ENCODE peak calls at places on chromosome 19, in six cellular contexts. V is mucosa of descending colon, A is colonic mucosa, Z is Caco-2, F is IMR-90, S is body of pancreas. X is an unnamed sample.
A peak's percentile ranks its signal among the peaks of the same experiment; 100 is the strongest.

GRCh38 chr19:17513801-17514200 is 2.4 kb downstream of the PGLS start:
- DNase-seq in V (no peak), A (no peak), Z (no peak), F (no peak), S (no peak), X (no peak)

GRCh38 chr19:54436031-54436523 is 12.9 kb upstream of the LENG8 start:
- DNase-seq in V (no peak), A (no peak), Z (no peak), F (no peak), S (no peak), X (no peak)

GRCh38 chr19:55443045-55443823 is at the start of gene SHISA7:
- DNase-seq in V (no peak), A (no peak), Z (no peak), F (no peak), S (no peak), X (no peak)

GRCh38 chr19:55830656-55831055 is 1.1 kb downstream of the NLRP11 start:
- DNase-seq in V (no peak), A (no peak), Z (no peak), F (no peak), S (no peak), X (no peak)

GRCh38 chr19:41930322-41930722 is 2.1 kb upstream of the ERFL start:
- DNase-seq in V (no peak), A (no peak), Z (no peak), F (no peak), S (no peak), X (no peak)

GRCh38 chr19:541699-542098 is 2.2 kb upstream of the GZMM start:
- DNase-seq in V (no peak), A (no peak), Z (no peak), F (no peak), S (no peak), X (no peak)

GRCh38 chr19:51325161-51325979 is 13.9 kb downstream of the IGLON5 start:
- DNase-seq in V (no peak), A (no peak), Z (no peak), F (no peak), S (no peak), X (no peak)

GRCh38 chr19:38290631-38291147 is 13.4 kb upstream of the C19orf33 start:
- DNase-seq in V (no peak), A (no peak), Z (no peak), F (peak; percentile 98), S (peak; percentile 85), X (peak; percentile 92)

GRCh38 chr19:2110822-2111221 is 14.1 kb downstream of the IZUMO4 start:
- DNase-seq in V (no peak), A (no peak), Z (no peak), F (no peak), S (no peak), X (no peak)

GRCh38 chr19:38538793-38539528 is 78.8 kb downstream of the MAP4K1 start:
- DNase-seq in V (no peak), A (no peak), Z (no peak), F (no peak), S (no peak), X (no peak)

GRCh38 chr19:17385878-17386611 is 8.0 kb downstream of the CCDC194 start:
- DNase-seq in V (peak; percentile 75), A (peak; percentile 63), Z (peak; percentile 52), F (peak; percentile 30), S (peak; percentile 56), X (peak; percentile 78)

GRCh38 chr19:13962738-13963602 is 10.7 kb downstream of the DCAF15 start:
- DNase-seq in V (no peak), A (no peak), Z (no peak), F (peak; percentile 60), S (no peak), X (peak; percentile 46)

GRCh38 chr19:52343548-52343947 is 7.5 kb downstream of the ZNF610 start:
- DNase-seq in V (peak; percentile 24), A (peak; percentile 25), Z (peak; percentile 40), F (peak; percentile 13), S (peak; percentile 32), X (peak; percentile 51)

GRCh38 chr19:12137541-12137940 is 2.6 kb downstream of the ZNF20 start:
- DNase-seq in V (no peak), A (no peak), Z (no peak), F (no peak), S (no peak), X (no peak)

GRCh38 chr19:28596561-28597071 is 616.3 kb downstream of the UQCRFS1 start:
- DNase-seq in V (no peak), A (no peak), Z (no peak), F (no peak), S (peak; percentile 48), X (no peak)

GRCh38 chr19:32605544-32605943 is 24.6 kb downstream of the PDCD5 start:
- DNase-seq in V (no peak), A (no peak), Z (no peak), F (no peak), S (no peak), X (no peak)

GRCh38 chr19:16376649-16377048 is 52.0 kb downstream of the KLF2 start:
- DNase-seq in V (peak; percentile 31), A (no peak), Z (no peak), F (no peak), S (no peak), X (no peak)

GRCh38 chr19:50703915-50704548 is 15.6 kb downstream of the SHANK1 start:
- DNase-seq in V (no peak), A (no peak), Z (peak; percentile 66), F (no peak), S (no peak), X (no peak)

GRCh38 chr19:39518458-39518857 is 3.5 kb downstream of the SELENOV start:
- DNase-seq in V (no peak), A (no peak), Z (no peak), F (no peak), S (no peak), X (no peak)

GRCh38 chr19:1782501-1782900 is 29.2 kb downstream of the ONECUT3 start:
- DNase-seq in V (no peak), A (no peak), Z (no peak), F (no peak), S (no peak), X (no peak)

GRCh38 chr19:776549-776948 is 20.7 kb upstream of the PTBP1 start:
- DNase-seq in V (no peak), A (no peak), Z (no peak), F (no peak), S (no peak), X (no peak)

GRCh38 chr19:47330466-47330869 is 1.5 kb upstream of the C5AR2 start:
- DNase-seq in V (no peak), A (no peak), Z (no peak), F (peak; percentile 59), S (no peak), X (peak; percentile 77)

GRCh38 chr19:31296741-31297390 is 52.4 kb downstream of the TSHZ3 start:
- DNase-seq in V (no peak), A (no peak), Z (peak; percentile 11), F (no peak), S (no peak), X (no peak)

GRCh38 chr19:42254083-42254849 is 662 bp downstream of the ERF start:
- DNase-seq in V (peak; percentile 85), A (peak; percentile 86), Z (no peak), F (peak; percentile 32), S (peak; percentile 77), X (peak; percentile 58)

GRCh38 chr19:40366697-40367561 is 18.4 kb downstream of the PLD3 start:
- DNase-seq in V (no peak), A (no peak), Z (no peak), F (peak; percentile 24), S (no peak), X (peak; percentile 26)

GRCh38 chr19:15911599-15912237 is 13.8 kb upstream of the CYP4F2 start:
- DNase-seq in V (no peak), A (no peak), Z (no peak), F (no peak), S (peak; percentile 16), X (no peak)

GRCh38 chr19:46728208-46728607 is 11.3 kb upstream of the PRKD2 start:
- DNase-seq in V (no peak), A (no peak), Z (peak; percentile 31), F (no peak), S (no peak), X (no peak)

GRCh38 chr19:18671303-18672043 is 12.0 kb upstream of the CRTC1 start:
- DNase-seq in V (no peak), A (no peak), Z (no peak), F (no peak), S (no peak), X (no peak)

DNA sequence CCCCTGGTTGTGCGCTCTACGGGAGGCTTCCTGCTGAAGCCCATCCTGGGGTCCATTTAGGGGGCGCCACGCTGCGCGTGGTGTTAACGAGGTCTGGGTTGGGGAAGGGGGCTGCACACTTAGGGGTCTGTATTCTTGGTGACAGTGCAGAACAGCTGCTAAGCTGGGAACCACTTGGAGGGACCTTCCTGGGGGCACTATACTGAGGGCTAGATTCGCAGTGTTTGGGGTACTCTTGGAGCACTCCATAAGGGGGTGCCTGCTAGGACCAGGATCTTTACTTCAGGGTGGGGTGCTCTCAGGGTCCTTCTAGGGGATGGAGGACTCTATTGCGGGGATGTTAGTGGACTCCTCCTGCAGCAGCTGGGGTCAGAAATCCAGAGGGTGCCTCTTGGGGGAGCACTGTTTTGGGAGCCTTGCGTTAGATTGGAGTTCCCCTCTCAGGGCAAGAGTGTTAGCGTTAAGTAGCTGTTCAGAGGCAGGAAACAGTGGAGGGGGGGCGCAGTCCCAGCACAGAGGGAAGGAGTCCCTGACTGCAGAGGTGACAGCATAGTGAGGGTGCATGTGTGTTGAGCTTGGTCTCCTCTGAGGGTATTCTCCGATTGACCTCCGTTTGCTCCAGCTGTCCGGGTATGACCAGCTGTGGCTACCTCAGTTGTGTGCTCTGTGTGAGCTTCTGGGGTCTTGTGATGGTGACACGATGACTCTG is 1.1 kb downstream of the PDE4A start:
- DNase-seq in V (no peak), A (no peak), Z (no peak), F (no peak), S (no peak), X (no peak)
- TF ChIP-seq CTCF in V (no peak), A (no peak), Z (no peak), F (no peak), S (no peak), X (no peak)

GRCh38 chr19:8210660-8211101 is 1.5 kb downstream of the CERS4 start:
- DNase-seq in V (no peak), A (no peak), Z (peak; percentile 50), F (no peak), S (no peak), X (no peak)
- H3K4me3 ChIP-seq in V (no peak overlapping the region), A (peak overlapping the region; percentile 3), Z (peak overlapping the region; percentile 89), F (no peak overlapping the region), S (peak overlapping the region; percentile 91), X (peak overlapping the region; percentile 72)

GRCh38 chr19:58519087-58519354 is 589 bp downstream of the ZBTB45 start:
- DNase-seq in V (peak; percentile 75), A (peak; percentile 69), Z (peak; percentile 84), F (peak; percentile 74), S (peak; percentile 60), X (peak; percentile 77)
- TF ChIP-seq CTCF in V (peak; percentile 32), A (peak; percentile 32), Z (peak; percentile 83), F (peak; percentile 71), S (no peak), X (peak; percentile 80)

GRCh38 chr19:49591731-49592485 is 926 bp downstream of the PRR12 start:
- DNase-seq in V (peak; percentile 75), A (peak; percentile 70), Z (peak; percentile 57), F (peak; percentile 26), S (peak; percentile 47), X (peak; percentile 40)

GRCh38 chr19:49595006-49595818 is 4.2 kb downstream of the PRR12 start:
- DNase-seq in V (peak; percentile 40), A (peak; percentile 22), Z (no peak), F (no peak), S (no peak), X (no peak)

GRCh38 chr19:49594157-49595005 is 3.4 kb downstream of the PRR12 start:
- DNase-seq in V (peak; percentile 35), A (peak; percentile 22), Z (no peak), F (no peak), S (no peak), X (no peak)

GRCh38 chr19:49592486-49593232 is 1.7 kb downstream of the PRR12 start:
- DNase-seq in V (peak; percentile 58), A (peak; percentile 58), Z (no peak), F (no peak), S (no peak), X (peak; percentile 17)

GRCh38 chr19:49593233-49594113 is 2.5 kb downstream of the PRR12 start:
- DNase-seq in V (peak; percentile 96), A (peak; percentile 98), Z (peak; percentile 86), F (peak; percentile 89), S (peak; percentile 92), X (peak; percentile 94)
- H3K4me3 ChIP-seq in V (no peak overlapping the region), A (peak overlapping the region; percentile 74), Z (no peak overlapping the region), F (peak overlapping the region; percentile 97), S (no peak overlapping the region), X (peak overlapping the region; percentile 82)